ENCODE peak calls at places on chromosomes 12 and 14, in six cellular contexts. F, I, Y, C, E and A are unnamed samples.

GRCh38 chr12:88015825-88016224 is 13.4 kb downstream of the C12orf50 start:
- DNase-seq in F (no peak), I (no peak), Y (no peak), C (no peak), E (no peak), A (no peak)

GRCh38 chr12:72141381-72141780 is 130.8 kb upstream of the TRHDE start:
- DNase-seq in F (no peak), I (no peak), Y (peak), C (no peak), E (no peak), A (no peak)

GRCh38 chr14:104734991-104735779 is 11.2 kb downstream of the ADSS1 start:
- DNase-seq in F (no peak), I (no peak), Y (no peak), C (no peak), E (no peak), A (no peak)

GRCh38 chr14:33938131-33938949 is 12.5 kb downstream of the EGLN3 start:
- DNase-seq in F (no peak), I (peak), Y (no peak), C (peak), E (no peak), A (peak)

GRCh38 chr12:107329569-107330324 is 236.4 kb upstream of the CRY1 start:
- DNase-seq in F (no peak), I (peak), Y (no peak), C (no peak), E (no peak), A (no peak)

GRCh38 chr14:98183556-98183955 is 1088.4 kb downstream of the BCL11B start:
- DNase-seq in F (no peak), I (no peak), Y (no peak), C (no peak), E (no peak), A (no peak)

GRCh38 chr14:98952595-98953325 is 319.2 kb downstream of the BCL11B start:
- DNase-seq in F (peak), I (peak), Y (no peak), C (peak), E (no peak), A (no peak)

GRCh38 chr14:72743626-72744025 is 150.3 kb downstream of the DPF3 start:
- DNase-seq in F (no peak), I (peak), Y (no peak), C (peak), E (no peak), A (no peak)

GRCh38 chr14:22780941-22781605 is 14.6 kb downstream of the OXA1L start:
- DNase-seq in F (no peak), I (no peak), Y (no peak), C (no peak), E (no peak), A (no peak)

GRCh38 chr12:30691122-30691879 is 4.4 kb downstream of the IPO8 start:
- DNase-seq in F (peak), I (peak), Y (peak), C (no peak), E (no peak), A (no peak)

GRCh38 chr12:59357811-59358210 is 238.0 kb upstream of the SLC16A7 start:
- DNase-seq in F (no peak), I (no peak), Y (no peak), C (no peak), E (no peak), A (no peak)

GRCh38 chr12:106436183-106436582 is 78.6 kb downstream of the POLR3B start:
- DNase-seq in F (peak), I (no peak), Y (no peak), C (no peak), E (no peak), A (no peak)

GRCh38 chr12:27179399-27180214 is 64.5 kb upstream of the STK38L start:
- DNase-seq in F (peak), I (peak), Y (peak), C (no peak), E (no peak), A (no peak)

GRCh38 chr12:27493260-27493935 is 30.6 kb upstream of the PPFIBP1 start:
- DNase-seq in F (no peak), I (no peak), Y (no peak), C (no peak), E (no peak), A (no peak)

GRCh38 chr12:110577717-110578521 is 5.2 kb downstream of the PPTC7 start:
- DNase-seq in F (no peak), I (peak), Y (no peak), C (no peak), E (no peak), A (no peak)

GRCh38 chr14:95098984-95099599 is 58.2 kb downstream of the DICER1 start:
- DNase-seq in F (peak), I (peak), Y (peak), C (peak), E (peak), A (no peak)

GRCh38 chr14:69579476-69579875 is 4.8 kb upstream of the CCDC177 start:
- DNase-seq in F (no peak), I (no peak), Y (no peak), C (no peak), E (no peak), A (no peak)

GRCh38 chr12:56488041-56488955 is at the start of gene GLS2:
- DNase-seq in F (peak), I (peak), Y (peak), C (peak), E (peak), A (peak)

GRCh38 chr12:3168775-3169221 is 91.6 kb downstream of the TSPAN9 start:
- DNase-seq in F (peak), I (peak), Y (peak), C (no peak), E (no peak), A (no peak)

GRCh38 chr14:104268725-104269436 is 130.5 kb downstream of the KIF26A start:
- DNase-seq in F (no peak), I (no peak), Y (no peak), C (peak), E (no peak), A (peak)

GRCh38 chr14:95741051-95741490 is 27.1 kb upstream of the TCL1A start:
- DNase-seq in F (no peak), I (no peak), Y (no peak), C (no peak), E (no peak), A (no peak)

GRCh38 chr12:113184900-113185179 is 438 bp downstream of the DDX54 start:
- DNase-seq in F (peak), I (peak), Y (peak), C (peak), E (peak), A (peak)

GRCh38 chr12:65881965-65882413 is 57.7 kb downstream of the HMGA2 start:
- DNase-seq in F (peak), I (peak), Y (no peak), C (peak), E (peak), A (peak)

GRCh38 chr12:101792046-101792931 is 38.5 kb downstream of the GNPTAB start:
- DNase-seq in F (no peak), I (no peak), Y (no peak), C (no peak), E (no peak), A (no peak)

GRCh38 chr14:69708586-69709169 is 58.3 kb upstream of the SRSF5 start:
- DNase-seq in F (no peak), I (no peak), Y (no peak), C (no peak), E (no peak), A (no peak)

GRCh38 chr14:28344381-28344780 is 422.2 kb upstream of the FOXG1 start:
- DNase-seq in F (no peak), I (no peak), Y (no peak), C (no peak), E (no peak), A (no peak)

GRCh38 chr12:51666696-51667095 is 75.7 kb downstream of the SCN8A start:
- DNase-seq in F (no peak), I (peak), Y (no peak), C (no peak), E (no peak), A (no peak)
- TF ChIP-seq CTCF in F (no peak), I (no peak), Y (no peak), C (no peak), E (no peak), A (no peak)

DNA sequence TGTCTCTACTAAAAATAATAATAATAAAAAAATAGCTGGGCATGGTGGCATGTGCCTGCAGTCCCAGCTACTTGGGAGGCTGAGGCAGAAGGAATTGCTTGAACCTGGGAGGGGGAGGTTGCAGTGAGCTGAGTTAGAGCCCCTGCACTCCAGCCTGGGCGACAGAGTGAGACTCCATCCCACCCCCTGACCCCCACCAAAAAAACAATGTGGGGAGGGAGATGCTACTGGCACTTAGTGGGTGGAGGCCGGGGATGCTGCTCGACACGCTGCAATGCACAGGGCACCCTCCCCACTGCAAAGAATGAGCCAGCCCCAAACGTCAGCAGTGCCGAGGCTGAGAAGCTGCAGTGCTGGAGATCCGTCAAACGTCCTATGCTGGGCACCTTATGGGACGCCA is 77.5 kb upstream of the MAP1LC3B2 start:
- DNase-seq in F (no peak), I (no peak), Y (no peak), C (no peak), E (no peak), A (peak)
- H3K4me3 ChIP-seq in F (no peak), I (no peak), Y (no peak), C (no peak), E (no peak), A (no peak)

GRCh38 chr12:32298917-32299316 is 100.4 kb upstream of the FGD4 start:
- DNase-seq in F (no peak), I (peak), Y (peak), C (no peak), E (no peak), A (no peak)

GRCh38 chr12:32305163-32305562 is 94.2 kb upstream of the FGD4 start:
- DNase-seq in F (no peak), I (peak), Y (no peak), C (no peak), E (no peak), A (no peak)

GRCh38 chr12:32303171-32303570 is 96.2 kb upstream of the FGD4 start:
- DNase-seq in F (no peak), I (peak), Y (peak), C (no peak), E (no peak), A (no peak)

GRCh38 chr12:32301216-32301615 is 98.1 kb upstream of the FGD4 start:
- DNase-seq in F (no peak), I (no peak), Y (no peak), C (no peak), E (no peak), A (no peak)

DNA sequence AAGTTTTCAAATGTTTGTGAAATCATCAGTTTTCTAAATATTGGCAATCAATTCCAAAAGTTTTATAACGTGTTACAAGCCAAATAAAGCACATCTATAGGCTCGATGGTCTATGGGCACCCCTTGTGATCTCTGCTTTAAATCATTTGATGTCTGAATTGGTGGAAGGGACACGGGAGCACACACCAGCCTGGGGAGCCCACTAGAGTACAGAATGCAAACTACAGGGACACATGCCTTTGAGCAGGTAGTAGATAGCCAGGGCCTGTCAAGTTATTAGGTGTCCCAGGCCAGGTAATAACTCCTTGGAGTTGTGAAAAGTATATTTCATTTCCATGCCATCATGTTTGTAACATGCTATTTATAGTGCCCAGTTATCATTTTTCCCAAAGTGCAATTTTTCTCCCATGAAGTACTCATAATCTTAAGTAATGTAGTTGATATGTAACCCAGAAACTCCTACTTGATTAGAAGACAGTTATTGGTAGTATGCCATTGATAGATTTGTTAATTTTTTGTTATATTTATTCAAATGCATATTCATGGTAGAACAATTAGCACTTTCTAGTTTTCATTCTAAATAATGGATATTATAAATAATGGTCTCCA is 97.0 kb upstream of the FGD4 start:
- DNase-seq in F (no peak), I (no peak), Y (no peak), C (no peak), E (peak), A (no peak)
- TF ChIP-seq CTCF in F (peak), I (peak), Y (peak), C (peak), E (peak), A (no peak)

GRCh38 chr12:99154264-99154982 is 493.1 kb upstream of the GARIN6 start:
- DNase-seq in F (peak), I (no peak), Y (no peak), C (no peak), E (no peak), A (no peak)

GRCh38 chr12:99157946-99158345 is 489.6 kb upstream of the GARIN6 start:
- DNase-seq in F (peak), I (no peak), Y (no peak), C (no peak), E (no peak), A (no peak)

GRCh38 chr12:99152337-99152736 is 495.2 kb upstream of the GARIN6 start:
- DNase-seq in F (no peak), I (no peak), Y (no peak), C (no peak), E (no peak), A (no peak)

GRCh38 chr12:99153283-99153682 is 494.3 kb upstream of the GARIN6 start:
- DNase-seq in F (no peak), I (no peak), Y (no peak), C (no peak), E (no peak), A (no peak)

GRCh38 chr12:99154983-99155336 is 492.6 kb upstream of the GARIN6 start:
- DNase-seq in F (no peak), I (no peak), Y (no peak), C (no peak), E (no peak), A (no peak)
- H3K4me3 ChIP-seq in F (no peak), I (no peak), Y (no peak), C (no peak), E (no peak), A (no peak)

DNA sequence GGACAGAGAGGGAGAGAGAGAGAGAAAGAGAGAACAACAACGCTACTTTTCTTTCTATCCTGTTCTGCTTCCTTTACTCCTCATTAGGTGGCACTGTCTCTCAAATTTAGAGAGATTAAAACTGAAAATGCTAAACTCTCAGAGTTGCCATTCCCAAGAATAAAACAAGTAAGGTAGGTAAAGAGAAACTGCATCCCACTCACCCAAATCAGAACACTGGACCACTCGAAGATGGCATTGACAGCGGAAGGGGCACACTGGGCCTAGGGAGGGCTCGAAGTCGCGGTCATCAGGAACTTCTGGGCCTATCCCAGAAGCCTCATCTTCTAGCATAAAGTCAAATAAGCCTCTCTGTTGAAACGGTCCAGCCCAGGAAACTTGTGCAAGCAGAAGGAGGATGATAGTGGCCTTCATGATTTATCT is 4.5 kb downstream of the DCN start:
- DNase-seq in F (no peak), I (peak), Y (no peak), C (no peak), E (no peak), A (no peak)
- TF ChIP-seq CTCF in F (peak), I (peak), Y (peak), C (peak), E (peak), A (peak)

DNA sequence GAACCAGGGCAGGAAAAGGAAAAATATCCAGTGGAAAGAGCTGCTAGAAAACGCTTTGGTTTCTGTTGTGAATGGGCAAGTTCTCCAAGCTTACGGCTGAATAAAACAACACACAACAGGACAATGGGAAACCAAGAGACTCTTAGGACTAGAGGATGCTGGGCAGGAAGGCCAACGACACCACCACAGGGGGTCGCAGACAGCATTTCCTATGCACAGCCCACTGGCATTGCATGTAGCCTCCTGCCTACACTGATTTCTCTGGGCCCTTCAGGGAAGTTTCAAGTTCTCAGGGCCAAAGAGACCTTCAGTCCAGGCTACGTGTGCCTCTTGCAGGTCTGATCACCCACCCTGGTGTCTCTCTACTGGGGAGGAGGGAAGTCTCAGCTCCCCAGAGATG is 108.0 kb downstream of the RIMBP2 start:
- DNase-seq in F (no peak), I (no peak), Y (no peak), C (no peak), E (no peak), A (no peak)
- H3K4me3 ChIP-seq in F (no peak), I (no peak), Y (no peak), C (no peak), E (no peak), A (no peak)

DNA sequence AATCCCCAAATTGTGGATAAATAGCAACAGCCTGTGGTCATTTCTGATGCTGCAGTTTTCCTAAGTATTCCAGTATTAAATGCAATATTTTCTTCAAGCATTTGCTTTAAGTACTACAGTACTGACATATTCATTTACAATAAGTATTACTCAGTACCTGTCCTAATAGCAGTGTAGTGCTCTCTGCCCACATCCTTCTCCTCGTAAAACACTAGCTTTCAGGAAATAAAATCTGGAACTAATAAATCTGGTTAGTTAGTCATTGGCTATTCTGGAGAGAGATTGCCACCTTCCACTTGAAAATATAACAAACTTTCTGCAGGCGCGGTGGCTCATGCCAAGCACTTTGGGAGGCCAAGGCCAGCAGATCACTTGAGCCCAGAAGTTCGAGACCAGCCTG is 441.5 kb downstream of the PRKD1 start:
- DNase-seq in F (no peak), I (peak), Y (peak), C (no peak), E (no peak), A (no peak)
- TF ChIP-seq CTCF in F (peak), I (peak), Y (no peak), C (no peak), E (no peak), A (no peak)

GRCh38 chr14:92475037-92475436 is 38.5 kb upstream of the RIN3 start:
- DNase-seq in F (no peak), I (no peak), Y (no peak), C (no peak), E (no peak), A (no peak)

GRCh38 chr14:92473947-92474535 is 39.5 kb upstream of the RIN3 start:
- DNase-seq in F (no peak), I (no peak), Y (no peak), C (no peak), E (no peak), A (peak)

GRCh38 chr14:92471919-92472318 is 41.7 kb upstream of the RIN3 start:
- DNase-seq in F (peak), I (peak), Y (peak), C (no peak), E (no peak), A (no peak)

GRCh38 chr14:92472860-92473259 is 40.7 kb upstream of the RIN3 start:
- DNase-seq in F (no peak), I (no peak), Y (no peak), C (no peak), E (no peak), A (peak)

DNA sequence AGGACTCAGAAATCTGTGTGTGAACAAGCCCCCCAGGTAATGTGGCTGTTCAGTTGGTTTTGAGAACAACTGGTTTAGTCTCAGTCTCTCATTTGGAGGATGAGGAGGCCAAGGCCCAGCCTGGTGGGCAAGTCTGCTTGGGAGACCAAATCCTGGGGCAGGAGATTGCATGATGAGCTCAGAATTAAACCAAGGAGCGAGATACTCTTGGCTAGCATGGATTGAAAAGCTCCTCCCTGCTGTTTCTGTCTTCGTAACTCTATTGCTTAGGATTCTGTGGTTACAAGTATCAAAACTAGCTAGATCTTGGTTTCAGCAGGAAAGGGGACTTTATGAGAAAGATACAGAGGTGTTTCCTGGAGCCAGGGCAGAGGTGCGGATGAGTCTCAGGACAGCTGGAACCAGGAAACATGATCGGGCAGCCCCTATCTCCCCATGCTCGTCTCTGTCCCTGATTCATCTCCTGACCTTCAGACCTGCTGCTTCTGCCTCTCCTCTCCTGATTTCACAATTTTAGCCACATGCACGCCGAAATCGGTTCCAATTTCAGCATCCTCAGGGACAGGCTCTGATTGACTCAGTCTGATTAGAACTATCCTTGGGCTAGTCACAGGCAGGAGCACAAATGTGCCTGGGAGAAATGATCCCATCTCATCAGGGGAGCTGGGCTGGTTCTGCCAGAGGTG is 40.2 kb upstream of the RIN3 start:
- DNase-seq in F (peak), I (peak), Y (no peak), C (no peak), E (no peak), A (no peak)
- H3K4me3 ChIP-seq in F (no peak), I (peak), Y (no peak), C (no peak), E (no peak), A (no peak)

GRCh38 chr14:57748279-57748678 is 117.6 kb downstream of the SLC35F4 start:
- DNase-seq in F (no peak), I (no peak), Y (no peak), C (no peak), E (no peak), A (no peak)

GRCh38 chr14:57746563-57746962 is 119.3 kb downstream of the SLC35F4 start:
- DNase-seq in F (no peak), I (no peak), Y (no peak), C (no peak), E (no peak), A (no peak)

GRCh38 chr14:57751400-57751799 is 114.5 kb downstream of the SLC35F4 start:
- DNase-seq in F (no peak), I (no peak), Y (no peak), C (no peak), E (no peak), A (no peak)

GRCh38 chr14:57747036-57747435 is 118.9 kb downstream of the SLC35F4 start:
- DNase-seq in F (no peak), I (no peak), Y (no peak), C (no peak), E (no peak), A (no peak)

GRCh38 chr14:57749267-57749666 is 116.6 kb downstream of the SLC35F4 start:
- DNase-seq in F (no peak), I (peak), Y (no peak), C (no peak), E (no peak), A (no peak)
- TF ChIP-seq CTCF in F (no peak), I (no peak), Y (no peak), C (no peak), E (no peak), A (no peak)